ENCODE peak calls at places on chromosomes 11 and 22, in eight cellular contexts. X is body of pancreas, O is esophagus squamous epithelium, A is H1, I is heart left ventricle, C is adrenal gland, E is cardiac muscle cell, K is heart right ventricle. T is an unnamed sample. For H3K9me3, the result is how much of the 10 kb centered on the place peaks cover.

GRCh38 chr11:774873-775592 is 2.3 kb downstream of the GATD1 start:
- DNase-seq in I (no peak), O (no peak), A (no peak), K (no peak), E (no peak), C (peak), X (peak), T (no peak)

GRCh38 chr11:128516886-128517285 is 70.5 kb downstream of the ETS1 start:
- DNase-seq in I (no peak), O (no peak), K (no peak), E (no peak), X (no peak), C (no peak), A (no peak), T (no peak)

GRCh38 chr11:107301886-107302285 is 155.7 kb downstream of the CWF19L2 start:
- DNase-seq in I (no peak), A (no peak), E (no peak), O (no peak), X (no peak), C (no peak), K (no peak), T (no peak)

GRCh38 chr11:57133616-57134015 is 48.1 kb upstream of the LRRC55 start:
- DNase-seq in I (no peak), A (no peak), O (no peak), C (no peak), K (no peak), E (no peak), X (no peak), T (no peak)

GRCh38 chr22:30245985-30246901 is at the start of gene LIF:
- DNase-seq in X (no peak), O (no peak), K (no peak), I (no peak), C (no peak), E (peak), A (peak), T (no peak)

GRCh38 chr22:49853981-49854791 is 542 bp downstream of the ZBED4 start:
- DNase-seq in X (peak), E (peak), C (peak), K (peak), O (no peak), I (no peak), A (peak), T (no peak)

GRCh38 chr11:70076461-70076931 is 1.6 kb upstream of the ANO1 start:
- DNase-seq in O (no peak), C (no peak), X (no peak), A (no peak), K (no peak), E (no peak), I (no peak), T (peak)

GRCh38 chr11:132632641-132633124 is 899.6 kb downstream of the OPCML start:
- DNase-seq in A (no peak), K (peak), C (no peak), E (no peak), O (no peak), I (no peak), X (no peak), T (no peak)

GRCh38 chr22:42321908-42322561 is 51.6 kb upstream of the TCF20 start:
- DNase-seq in X (no peak), O (no peak), E (peak), C (no peak), K (no peak), I (no peak), A (no peak), T (no peak)

GRCh38 chr11:63535734-63536133 is 874 bp upstream of the PLAAT4 start:
- DNase-seq in C (no peak), I (no peak), X (no peak), E (no peak), O (no peak), K (no peak), A (no peak), T (no peak)

GRCh38 chr11:17814546-17814945 is 80.0 kb downstream of the KCNC1 start:
- DNase-seq in X (no peak), A (no peak), C (no peak), E (no peak), K (no peak), I (no peak), O (no peak), T (no peak)

GRCh38 chr11:122207921-122208764 is 92.1 kb upstream of the BLID start:
- DNase-seq in X (no peak), C (no peak), E (no peak), K (no peak), A (no peak), I (no peak), O (no peak), T (no peak)

GRCh38 chr22:34592341-34592740 is 473.6 kb upstream of the ISX start:
- DNase-seq in O (no peak), K (no peak), I (no peak), C (no peak), A (no peak), E (no peak), X (no peak), T (no peak)

DNA sequence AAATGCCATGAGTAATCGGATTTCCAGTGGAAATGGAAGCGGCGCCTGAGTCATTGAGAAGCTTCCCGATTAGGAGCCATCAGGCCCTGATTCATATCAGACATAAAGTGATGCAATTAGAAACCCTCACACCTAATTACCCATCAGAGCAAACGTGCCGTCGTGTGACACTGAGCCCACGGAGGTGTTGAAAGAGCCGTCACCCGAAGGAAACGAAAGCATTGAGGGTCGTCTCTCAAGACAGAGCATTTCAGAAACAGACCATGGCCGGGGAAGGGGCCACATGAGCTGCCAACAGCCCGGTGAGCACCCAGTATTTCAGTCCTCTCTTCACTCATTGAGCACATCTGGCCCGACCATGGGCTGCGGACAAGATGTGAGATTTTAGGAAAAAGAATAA is 829.3 kb downstream of the TBC1D22A start:
- DNase-seq in E (no peak), K (no peak), X (no peak), A (no peak), C (no peak), O (no peak), I (no peak), T (peak)
- H3K9me3 ChIP-seq in E (under half), K (under half), X (under half), A (half or more), C (under half), O (under half), I (under half), T (under half)

DNA sequence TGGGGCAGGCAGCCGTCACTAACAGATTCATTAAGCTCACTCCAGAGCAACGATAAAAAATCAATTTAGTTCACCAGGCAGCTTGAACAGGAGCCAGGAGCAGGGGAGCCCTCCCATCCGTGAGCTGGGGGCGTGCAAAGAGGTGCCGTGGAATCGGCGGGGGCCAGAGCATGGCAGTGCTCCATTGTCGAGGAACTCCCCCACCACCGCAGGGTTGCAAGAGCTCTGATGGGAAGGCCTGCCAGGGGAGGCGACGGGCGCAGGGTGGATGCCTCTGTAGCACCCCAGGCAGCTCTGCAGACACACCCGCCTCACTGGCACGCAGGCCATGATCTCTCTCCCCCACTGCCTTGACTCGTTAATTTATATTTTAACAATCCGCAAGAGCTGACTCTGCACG is 433.2 kb downstream of the MIAT start:
- DNase-seq in X (no peak), A (no peak), K (no peak), C (no peak), O (no peak), I (no peak), E (no peak), T (no peak)
- H3K4me3 ChIP-seq in X (no peak), A (no peak), K (no peak), C (no peak), O (no peak), I (no peak), E (no peak), T (no peak)

DNA sequence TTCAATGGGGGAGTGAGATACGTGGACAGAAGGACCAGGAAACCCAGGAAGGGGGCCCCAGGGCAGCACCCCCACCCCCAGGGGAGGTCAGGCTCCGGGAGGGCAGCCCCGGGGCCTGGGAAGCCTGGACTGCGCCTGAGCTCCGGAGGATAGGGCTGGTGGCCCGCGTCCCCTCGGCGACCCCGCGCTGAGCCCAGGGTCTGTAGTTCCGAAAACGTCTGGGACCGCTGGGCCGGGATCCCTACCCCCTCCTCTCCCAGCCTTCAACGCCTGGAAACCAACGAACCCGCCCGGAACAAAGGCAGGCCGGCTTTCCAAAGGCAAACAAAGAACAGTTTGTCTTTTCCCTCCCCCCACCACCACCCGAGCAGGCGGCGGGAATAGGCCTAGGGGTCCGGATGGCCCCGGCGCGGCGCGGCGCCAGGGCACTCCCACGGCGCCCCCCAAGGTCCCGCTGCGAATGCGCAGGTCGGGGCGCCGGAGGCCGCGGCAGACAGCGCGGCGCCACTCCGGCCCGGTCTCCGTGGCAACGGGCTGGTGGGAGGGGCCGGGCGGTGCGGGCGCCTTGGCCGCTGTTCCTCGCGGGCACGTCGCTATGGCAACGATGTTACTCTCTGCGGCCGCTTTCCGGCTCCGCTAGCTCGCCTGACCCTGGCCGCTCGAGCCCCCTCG is 58.5 kb downstream of the IGLL1 start:
- DNase-seq in A (peak), O (no peak), C (peak), X (peak), I (peak), E (peak), K (peak), T (peak)
- TF ChIP-seq CTCF in A (no peak), O (no peak), C (no peak), X (no peak), I (no peak), E (no peak), K (peak), T (no peak)

GRCh38 chr11:74630043-74630442 is 37.7 kb downstream of the POLD3 start:
- DNase-seq in C (no peak), A (no peak), I (no peak), O (no peak), X (no peak), E (no peak), K (no peak), T (no peak)

GRCh38 chr11:74620537-74620936 is 28.2 kb downstream of the POLD3 start:
- DNase-seq in O (no peak), A (no peak), I (no peak), K (no peak), X (no peak), C (no peak), E (no peak), T (no peak)

GRCh38 chr11:74626604-74627003 is 34.2 kb downstream of the POLD3 start:
- DNase-seq in X (no peak), A (no peak), K (no peak), E (no peak), O (no peak), I (no peak), C (no peak), T (no peak)

GRCh38 chr11:74627381-74627780 is 35.0 kb downstream of the POLD3 start:
- DNase-seq in O (no peak), C (no peak), I (no peak), X (no peak), K (no peak), E (no peak), A (no peak), T (no peak)

DNA sequence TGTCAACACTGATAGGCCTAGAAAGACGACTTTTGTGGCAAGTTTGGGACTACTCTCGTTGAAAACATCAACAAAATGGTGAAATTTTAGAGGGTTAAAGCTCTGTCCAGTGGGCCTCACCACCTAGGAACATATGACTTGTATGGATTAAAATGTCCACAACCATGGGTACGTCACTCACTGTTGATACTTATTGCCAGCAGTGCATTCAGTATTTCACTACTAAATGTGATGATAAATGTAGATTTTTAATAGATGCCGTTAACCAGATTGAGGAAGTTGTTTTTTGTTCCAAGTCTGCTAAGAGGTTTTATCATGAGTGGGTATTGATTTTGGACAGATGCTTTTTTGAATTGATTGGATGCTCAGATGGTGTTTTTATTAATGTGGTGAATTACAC is 33.7 kb downstream of the POLD3 start:
- DNase-seq in I (no peak), K (no peak), X (no peak), E (no peak), C (no peak), A (no peak), O (no peak), T (no peak)
- H3K9me3 ChIP-seq in I (under half), K (under half), X (under half), E (under half), C (under half), A (under half), O (under half), T (under half)

DNA sequence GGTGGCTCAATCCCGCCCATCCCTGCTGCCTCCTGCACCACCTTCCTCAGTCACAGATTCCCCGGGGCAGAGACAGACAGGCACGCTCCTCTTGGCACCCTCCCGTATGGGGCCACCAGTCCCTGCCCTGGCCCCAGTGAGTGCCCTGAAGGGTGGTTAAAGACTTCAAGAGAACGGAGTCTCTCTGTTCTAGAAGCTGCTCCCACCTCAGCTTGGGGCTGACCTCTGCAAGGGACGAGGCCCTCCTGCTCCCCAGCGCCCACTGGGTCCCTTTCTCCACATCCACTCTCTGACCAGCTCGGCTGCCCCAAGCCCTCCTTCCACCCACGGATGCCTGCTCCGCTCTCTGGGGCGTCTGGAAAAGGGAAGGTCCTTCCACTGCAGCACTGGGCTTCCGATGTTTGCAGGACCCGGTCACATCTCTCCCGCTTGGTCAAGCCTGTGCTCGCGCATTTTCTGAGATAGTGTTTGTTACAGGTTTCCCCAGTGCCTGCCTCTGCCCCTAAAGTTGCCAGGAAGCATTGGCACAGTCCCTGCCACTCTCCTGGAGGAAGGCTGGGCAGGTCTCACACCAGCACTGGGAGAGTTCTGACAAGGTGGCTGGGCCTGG is 1487.9 kb downstream of the TBC1D22A start:
- DNase-seq in C (peak), E (no peak), X (no peak), K (no peak), A (no peak), I (no peak), O (no peak), T (no peak)
- H3K4me3 ChIP-seq in C (no peak), E (no peak), X (no peak), K (no peak), A (no peak), I (no peak), O (no peak), T (no peak)

GRCh38 chr11:8265681-8266241 is 2.1 kb upstream of the LMO1 start:
- DNase-seq in E (peak), O (no peak), I (no peak), K (no peak), C (peak), A (no peak), X (peak), T (peak)
- TF ChIP-seq CTCF in E (peak), O (no peak), I (no peak), K (no peak), C (no peak), A (peak), X (no peak), T (no peak)

GRCh38 chr22:47572443-47572842 is 810.0 kb downstream of the TBC1D22A start:
- DNase-seq in A (no peak), I (no peak), C (no peak), E (no peak), K (no peak), O (no peak), X (no peak), T (no peak)

GRCh38 chr22:47569389-47570299 is 807.2 kb downstream of the TBC1D22A start:
- DNase-seq in A (no peak), O (no peak), I (no peak), K (no peak), C (no peak), X (no peak), E (no peak), T (no peak)

GRCh38 chr22:47570300-47570685 is 807.8 kb downstream of the TBC1D22A start:
- DNase-seq in E (no peak), A (no peak), C (no peak), O (no peak), K (no peak), X (no peak), I (no peak), T (no peak)

GRCh38 chr22:47570851-47571250 is 808.4 kb downstream of the TBC1D22A start:
- DNase-seq in C (no peak), K (no peak), O (no peak), A (no peak), X (no peak), E (no peak), I (no peak), T (peak)

DNA sequence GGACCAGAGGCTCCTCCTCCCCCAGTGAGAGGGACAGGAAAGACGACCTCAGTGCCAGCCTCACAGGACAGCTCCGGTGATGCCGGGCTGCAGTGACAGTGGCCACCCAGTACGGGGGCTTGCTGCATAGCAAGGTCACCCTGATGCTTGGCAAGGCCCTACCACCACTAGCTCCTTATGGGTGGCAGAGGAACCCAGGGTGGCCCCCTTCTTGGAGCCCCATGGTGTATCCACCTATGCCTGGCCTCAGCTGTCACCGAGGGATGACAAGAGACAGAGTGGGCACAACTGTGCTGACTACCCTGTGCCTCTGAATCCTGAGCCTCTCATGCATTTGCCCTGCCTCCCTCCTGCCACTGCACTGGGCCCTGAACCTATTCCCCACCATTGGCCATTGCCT is 809.2 kb downstream of the TBC1D22A start:
- DNase-seq in E (no peak), I (no peak), K (no peak), C (no peak), A (no peak), X (no peak), O (no peak), T (peak)
- H3K9me3 ChIP-seq in E (under half), I (under half), K (under half), C (under half), A (half or more), X (under half), O (under half), T (under half)

T was measured in tibial artery.